ENCODE peak calls at places on chromosomes 4 and X, in five cellular contexts. K, Y, R, M and Q are unnamed samples.

GRCh38 chrX:22081475-22082092 is 49.5 kb downstream of the PHEX start:
- DNase-seq in M (peak), Y (peak), R (peak), K (peak), Q (peak)

GRCh38 chr4:95761871-95762270 is 78.0 kb upstream of the PDHA2 start:
- DNase-seq in R (no peak), M (no peak), Y (peak), K (no peak), Q (no peak)

GRCh38 chr4:74608151-74608949 is 163.4 kb downstream of the AREG start:
- DNase-seq in K (no peak), Y (peak), M (no peak), R (peak), Q (no peak)

GRCh38 chr4:184763150-184763780 is 29.4 kb upstream of the CENPU start:
- DNase-seq in K (no peak), Y (no peak), M (no peak), R (peak), Q (no peak)

GRCh38 chrX:153725039-153725831 is 579 bp downstream of the ABCD1 start:
- DNase-seq in M (peak), R (no peak), Y (peak), K (peak), Q (no peak)

GRCh38 chrX:38880460-38880859 is 79.2 kb downstream of the MID1IP1 start:
- DNase-seq in M (no peak), K (no peak), R (peak), Y (peak), Q (no peak)

GRCh38 chrX:49175875-49176274 is 4.2 kb downstream of the PLP2 start:
- DNase-seq in R (no peak), K (no peak), M (no peak), Y (no peak), Q (no peak)

GRCh38 chr4:85478576-85478975 is 3.6 kb downstream of the ARHGAP24 start:
- DNase-seq in R (peak), K (no peak), M (no peak), Y (no peak), Q (no peak)

GRCh38 chrX:31551913-31552312 is 480.1 kb upstream of the FTHL17 start:
- DNase-seq in M (no peak), Y (no peak), K (no peak), R (no peak), Q (no peak)

GRCh38 chr4:99483636-99484035 is 27.2 kb upstream of the C4orf17 start:
- DNase-seq in K (no peak), M (no peak), Y (peak), R (peak), Q (no peak)

GRCh38 chrX:136200466-136200865 is 50.7 kb downstream of the MAP7D3 start:
- DNase-seq in Y (peak), K (peak), R (peak), M (no peak), Q (no peak)

GRCh38 chr4:126250006-126250405 is 935.3 kb downstream of the FAT4 start:
- DNase-seq in M (no peak), R (no peak), Y (no peak), K (no peak), Q (no peak)

GRCh38 chr4:137692205-137692604 is 159.9 kb upstream of the PCDH18 start:
- DNase-seq in M (no peak), Y (no peak), R (no peak), K (no peak), Q (no peak)

GRCh38 chrX:154540897-154541535 is 5.6 kb downstream of the G6PD start:
- DNase-seq in M (peak), R (no peak), Y (peak), K (no peak), Q (no peak)

GRCh38 chr4:36206012-36206411 is 38.3 kb downstream of the ARAP2 start:
- DNase-seq in Y (no peak), M (no peak), K (peak), R (no peak), Q (no peak)

GRCh38 chrX:1378306-1378758 is 13.6 kb downstream of the SLC25A6 start:
- DNase-seq in K (no peak), R (no peak), Y (no peak), M (no peak), Q (no peak)

GRCh38 chrX:13463608-13464007 is 105.8 kb upstream of the EGFL6 start:
- DNase-seq in Y (peak), R (peak), K (no peak), M (no peak), Q (no peak)

GRCh38 chrX:2965965-2966364 is 36.8 kb upstream of the ARSD start:
- DNase-seq in M (no peak), R (no peak), Y (no peak), K (no peak), Q (no peak)

GRCh38 chr4:134777626-134778025 is 576.0 kb upstream of the PABPC4L start:
- DNase-seq in K (peak), R (no peak), Y (peak), M (no peak), Q (peak)

GRCh38 chr4:15215118-15215517 is 212.7 kb upstream of the C1QTNF7 start:
- DNase-seq in Y (no peak), K (no peak), M (no peak), R (no peak), Q (no peak)

GRCh38 chrX:69024931-69025330 is 140.3 kb downstream of the PJA1 start:
- DNase-seq in Y (peak), R (peak), K (peak), M (peak), Q (no peak)

GRCh38 chr4:187782425-187782824 is 213.1 kb upstream of the ZFP42 start:
- DNase-seq in Y (no peak), R (no peak), K (no peak), M (no peak), Q (no peak)

GRCh38 chr4:99746443-99746842 is 70.2 kb upstream of the DAPP1 start:
- DNase-seq in Y (no peak), R (no peak), M (no peak), K (no peak), Q (no peak)

DNA sequence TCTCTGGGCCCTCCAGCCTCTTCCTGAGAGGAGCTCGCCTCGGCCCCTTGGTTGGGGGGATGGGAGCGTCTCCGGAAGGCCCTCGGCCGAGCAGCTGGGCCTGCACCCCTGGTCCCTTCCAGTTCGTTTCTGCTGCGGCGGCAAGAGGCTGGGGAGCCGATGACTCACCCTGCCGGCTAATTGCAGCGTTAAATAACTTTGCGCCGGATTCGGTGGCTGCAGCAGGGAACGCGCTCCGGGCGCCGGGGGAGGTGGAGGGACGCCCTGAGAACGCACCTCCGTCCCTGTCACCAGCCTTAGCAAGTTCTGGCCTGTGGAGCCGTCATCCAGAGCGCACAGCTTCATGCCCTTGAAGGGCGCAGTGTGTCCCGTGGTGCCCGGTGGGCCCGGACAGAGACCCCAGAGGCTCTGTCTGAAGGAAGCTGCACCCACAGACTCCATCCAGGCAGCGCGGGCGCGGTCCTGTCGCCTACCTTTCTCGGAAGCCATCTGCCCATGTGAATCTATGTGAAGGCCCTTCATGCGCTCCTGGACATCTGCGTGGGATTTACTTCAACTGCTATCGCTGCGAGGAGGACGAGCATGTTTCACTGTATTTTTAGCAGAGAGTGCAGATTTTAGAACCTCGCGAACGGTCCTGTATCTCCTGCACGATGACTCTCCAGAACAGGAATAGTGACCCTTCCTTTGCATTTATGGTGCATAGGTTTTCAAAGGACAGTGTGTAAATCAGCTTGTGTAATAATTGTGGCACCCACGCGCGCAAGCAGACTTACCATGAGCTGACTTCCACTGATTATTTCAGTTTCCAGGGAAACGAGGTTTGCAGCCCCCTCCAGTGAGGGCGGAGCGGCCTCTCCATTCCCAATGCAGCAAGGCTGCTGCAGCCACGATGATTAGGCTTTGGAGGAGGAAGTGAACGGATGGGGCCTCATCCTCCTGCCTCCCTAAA is 1.7 kb upstream of the TMEM271 start:
- DNase-seq in R (peak), Y (no peak), K (peak), M (peak), Q (no peak)
- TF ChIP-seq EZH2 in R (no peak), Y (no peak), K (peak), M (no peak), Q (no peak)

DNA sequence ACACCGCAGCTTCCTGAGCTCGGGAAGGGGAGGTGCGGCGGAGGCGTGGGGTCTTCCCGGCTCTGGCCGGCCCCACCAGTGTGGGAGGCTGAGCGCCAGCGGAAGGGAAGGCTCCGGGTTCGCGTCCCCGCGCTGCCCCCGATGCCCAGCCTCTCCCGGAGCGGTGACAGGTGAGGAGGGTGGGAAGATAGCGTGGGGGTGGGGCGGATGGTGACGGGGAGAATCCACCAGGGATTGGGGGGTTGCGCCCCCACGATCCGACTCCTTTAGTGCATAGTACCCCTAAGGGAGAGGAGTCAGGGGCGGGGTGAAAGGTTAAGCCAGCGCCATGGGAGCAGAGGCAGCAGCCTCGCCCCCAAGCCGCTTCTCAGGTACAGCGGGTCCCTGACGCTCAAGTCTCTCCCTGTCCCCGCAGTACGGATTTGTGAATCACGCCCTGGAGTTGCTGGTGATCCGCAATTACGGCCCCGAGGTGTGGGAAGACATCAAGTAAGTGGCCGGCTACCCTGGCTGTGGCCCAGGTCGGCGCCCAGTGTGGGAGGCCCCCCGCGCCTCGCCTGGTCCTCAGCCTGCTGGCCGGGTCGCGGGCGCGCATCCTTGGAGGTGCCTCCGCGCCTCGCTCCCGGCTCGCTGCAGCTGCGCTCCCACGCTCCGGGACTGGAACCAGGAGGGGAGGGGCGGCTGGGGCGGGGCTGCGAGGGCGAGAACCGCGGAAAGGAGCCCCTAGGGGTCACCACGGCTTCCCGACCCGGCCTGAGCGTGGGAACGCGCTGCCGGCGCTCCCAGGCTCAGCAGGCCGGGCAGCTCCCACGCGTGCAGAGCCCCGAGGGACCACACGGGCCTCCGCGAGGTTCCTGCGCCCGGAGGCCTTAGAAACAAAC is 791 bp downstream of the GUCY1B1 start:
- DNase-seq in Y (peak), K (peak), M (peak), R (peak), Q (no peak)
- TF ChIP-seq EZH2 in Y (no peak), K (peak), M (no peak), R (no peak), Q (no peak)

GRCh38 chrX:25020391-25021131 is 4.8 kb upstream of the ARX start:
- DNase-seq in M (peak), Y (no peak), K (peak), R (no peak), Q (no peak)
- TF ChIP-seq EZH2 in M (no peak), Y (no peak), K (peak), R (no peak), Q (no peak)

GRCh38 chrX:131072871-131073571 is 14.9 kb downstream of the ARHGAP36 start:
- DNase-seq in M (no peak), K (peak), Y (no peak), R (no peak), Q (no peak)
- TF ChIP-seq EZH2 in M (no peak), K (peak), Y (no peak), R (no peak), Q (no peak)

DNA sequence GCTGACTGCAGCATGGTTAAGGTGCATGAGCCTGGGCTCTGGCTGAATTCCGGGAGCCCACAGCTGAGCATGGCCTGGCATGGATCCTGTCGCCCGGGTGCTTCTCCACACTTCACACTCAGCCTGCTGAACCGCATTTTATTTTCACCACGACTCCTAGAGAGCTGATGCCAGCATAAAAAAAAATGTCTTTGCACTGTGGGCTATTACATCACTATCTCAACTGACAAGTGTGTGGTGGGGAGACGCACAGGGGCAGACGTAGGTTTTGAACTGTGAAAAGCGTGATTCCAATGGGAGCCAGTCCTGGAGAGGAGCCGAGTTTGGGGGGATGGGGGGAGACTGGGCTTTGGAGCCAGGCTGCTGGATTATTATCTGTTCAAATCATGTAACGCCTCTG is 36.8 kb downstream of the BCOR start:
- DNase-seq in K (no peak), Y (no peak), R (no peak), M (no peak), Q (no peak)
- TF ChIP-seq EZH2 in K (no peak), Y (no peak), R (no peak), M (no peak), Q (no peak)

GRCh38 chr4:110614981-110615365 is 7.9 kb downstream of the PITX2 start:
- DNase-seq in R (no peak), K (peak), Y (no peak), M (no peak), Q (no peak)
- TF ChIP-seq EZH2 in R (no peak), K (no peak), Y (no peak), M (no peak), Q (no peak)

GRCh38 chrX:147191361-147191760 is 376.8 kb upstream of the CXorf51A start:
- DNase-seq in K (no peak), R (no peak), Y (no peak), M (no peak), Q (no peak)
- TF ChIP-seq EZH2 in K (no peak), R (no peak), Y (no peak), M (no peak), Q (no peak)

GRCh38 chr4:8867624-8868320 is 3.9 kb downstream of the HMX1 start:
- DNase-seq in Y (no peak), M (no peak), K (peak), R (no peak), Q (no peak)
- TF ChIP-seq EZH2 in Y (no peak), M (no peak), K (no peak), R (no peak), Q (no peak)

DNA sequence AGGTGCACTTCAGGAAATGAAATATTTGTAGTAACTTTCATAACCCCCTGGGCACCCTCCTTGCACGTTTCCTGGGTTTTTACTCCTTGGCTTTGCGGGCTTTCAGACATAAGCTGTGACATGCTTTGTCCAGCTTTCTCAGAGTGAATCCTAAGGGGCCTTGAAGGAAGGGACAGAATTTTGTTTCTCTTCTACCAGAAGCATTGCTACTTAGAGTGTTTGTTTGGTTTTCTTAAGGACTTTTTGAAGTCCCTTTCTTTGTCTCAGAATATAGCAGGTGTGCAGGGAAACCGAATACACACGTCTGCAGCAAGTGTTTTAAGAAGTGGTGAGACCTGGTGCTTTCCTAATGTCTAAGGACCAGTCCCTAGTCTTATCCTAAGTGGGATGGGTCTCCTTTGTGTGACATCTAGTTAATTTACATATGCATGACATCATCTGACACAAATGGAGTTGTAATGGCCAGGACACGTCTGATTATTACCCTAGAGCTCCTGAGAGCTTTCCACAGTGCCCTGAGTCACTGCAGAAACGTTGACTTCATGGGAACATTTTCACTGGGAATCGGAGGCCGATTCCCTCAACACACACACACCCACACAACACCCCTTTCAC is 1.3 kb downstream of the FAM149A start:
- DNase-seq in R (no peak), M (no peak), K (peak), Y (no peak), Q (no peak)
- TF ChIP-seq EZH2 in R (no peak), M (no peak), K (peak), Y (peak), Q (no peak)